ENCODE peak calls at places on chromosomes 2 and 18, in five cellular contexts. A is adrenal gland, X is stomach, K is left lung, S is left ventricle myocardium inferior. P is an unnamed sample. For H3K4me1, the result is how much of the 10 kb centered on the place peaks cover.

GRCh38 chr18:48835119-48835518 is 115.6 kb downstream of the SMAD7 start:
- DNase-seq in K (no peak), X (no peak), A (peak), S (no peak), P (peak)

GRCh38 chr18:13371689-13372404 is 153.3 kb downstream of the LDLRAD4 start:
- DNase-seq in K (no peak), X (no peak), S (no peak), A (no peak), P (no peak)

GRCh38 chr2:162153608-162154224 is 1.7 kb upstream of the GCG start:
- DNase-seq in X (peak), S (no peak), A (no peak), K (peak), P (peak)

GRCh38 chr2:200127852-200128251 is 172.5 kb downstream of the MAIP1 start:
- DNase-seq in A (no peak), X (no peak), K (no peak), S (no peak), P (no peak)

GRCh38 chr2:241237949-241238371 is 49.5 kb downstream of the ANO7 start:
- DNase-seq in S (no peak), X (no peak), K (no peak), A (no peak), P (no peak)

GRCh38 chr2:212939777-212940531 is 211.5 kb downstream of the IKZF2 start:
- DNase-seq in S (no peak), K (peak), A (no peak), X (peak), P (peak)

GRCh38 chr2:63052411-63053234 is 2.0 kb downstream of the OTX1 start:
- DNase-seq in A (no peak), X (no peak), S (no peak), K (no peak), P (no peak)

GRCh38 chr2:172437419-172438063 is 10.2 kb downstream of the ITGA6 start:
- DNase-seq in X (no peak), K (no peak), S (no peak), A (no peak), P (no peak)

GRCh38 chr2:43184339-43184895 is 42.0 kb downstream of the ZFP36L2 start:
- DNase-seq in K (no peak), X (no peak), A (no peak), S (no peak), P (no peak)

GRCh38 chr2:216633616-216634316 is 546 bp downstream of the IGFBP2 start:
- DNase-seq in K (no peak), X (peak), S (no peak), A (no peak), P (no peak)

GRCh38 chr2:96065381-96065930 is 30.7 kb upstream of the GPAT2 start:
- DNase-seq in A (no peak), X (no peak), S (peak), K (no peak), P (no peak)

GRCh38 chr18:2891526-2892431 is 45.0 kb downstream of the EMILIN2 start:
- DNase-seq in A (no peak), S (no peak), X (no peak), K (no peak), P (no peak)

GRCh38 chr2:42906557-42907380 is 114.4 kb upstream of the HAAO start:
- DNase-seq in A (no peak), K (no peak), X (peak), S (peak), P (no peak)

GRCh38 chr2:71187589-71187988 is 39.3 kb downstream of the PAIP2B start:
- DNase-seq in S (no peak), K (no peak), A (no peak), X (no peak), P (no peak)

GRCh38 chr2:197857708-197858107 is 53.3 kb downstream of the PLCL1 start:
- DNase-seq in A (no peak), X (no peak), K (no peak), S (no peak), P (no peak)

GRCh38 chr18:50734886-50735285 is 84.9 kb downstream of the MRO start:
- DNase-seq in A (no peak), X (no peak), K (no peak), S (no peak), P (no peak)

GRCh38 chr2:229348135-229348534 is 77.0 kb upstream of the PID1 start:
- DNase-seq in S (no peak), K (no peak), X (no peak), A (no peak), P (no peak)

GRCh38 chr18:76445741-76446232 is 49.3 kb downstream of the ZNF516 start:
- DNase-seq in X (no peak), A (peak), K (no peak), S (no peak), P (peak)

GRCh38 chr2:197869501-197870111 is 65.2 kb downstream of the PLCL1 start:
- DNase-seq in A (no peak), K (no peak), S (no peak), X (no peak), P (no peak)

GRCh38 chr2:98297817-98298684 is 48.2 kb upstream of the CNGA3 start:
- DNase-seq in S (no peak), A (no peak), X (no peak), K (no peak), P (no peak)

GRCh38 chr2:127425540-127426490 is 7.6 kb downstream of the PROC start:
- DNase-seq in S (no peak), A (no peak), X (no peak), K (no peak), P (no peak)

GRCh38 chr2:152407204-152407721 is 72.3 kb downstream of the FMNL2 start:
- DNase-seq in X (no peak), K (peak), S (peak), A (peak), P (no peak)

GRCh38 chr18:25168011-25168410 is 184.0 kb downstream of the ZNF521 start:
- DNase-seq in X (no peak), S (no peak), K (no peak), A (no peak), P (no peak)

GRCh38 chr18:6118080-6118479 is 222.8 kb upstream of the TMEM200C start:
- DNase-seq in S (no peak), X (no peak), K (no peak), A (no peak), P (no peak)

GRCh38 chr2:96872591-96873349 is 2.9 kb upstream of the SEMA4C start:
- DNase-seq in K (no peak), A (no peak), S (no peak), X (no peak), P (no peak)

GRCh38 chr2:38428940-38429339 is 51.9 kb upstream of the ATL2 start:
- DNase-seq in A (no peak), S (no peak), X (no peak), K (no peak), P (no peak)

DNA sequence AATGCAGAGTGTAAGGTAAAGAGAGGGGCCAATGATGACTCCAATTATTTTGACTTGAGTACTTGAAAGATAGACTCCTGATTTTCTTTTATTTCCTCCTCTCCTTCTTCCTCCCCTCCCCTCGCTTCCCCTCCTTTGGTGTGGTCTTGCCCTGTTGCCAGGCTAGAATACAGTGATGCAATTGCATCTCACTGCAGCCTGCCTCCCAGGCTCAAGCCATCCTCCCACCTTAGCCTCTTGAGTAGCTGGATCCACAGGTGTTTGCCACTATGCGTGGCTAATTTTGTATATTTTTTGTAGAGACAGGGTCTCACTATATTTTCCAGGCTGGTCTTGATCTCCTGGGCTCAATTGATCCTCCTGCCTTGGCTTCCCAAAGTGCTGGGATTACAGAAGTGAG is 2.3 kb downstream of the DGUOK start:
- DNase-seq in S (no peak), K (no peak), X (no peak), A (no peak), P (no peak)
- H3K4me1 ChIP-seq in S (half or more), K (under half), X (half or more), A (half or more), P (under half)

GRCh38 chr2:28413152-28413895 is 20.7 kb downstream of the FOSL2 start:
- DNase-seq in K (peak), A (peak), X (no peak), S (peak), P (no peak)
- H3K27ac ChIP-seq in K (no peak), A (peak), X (peak), S (peak), P (no peak)

GRCh38 chr18:58192519-58192918 is 148.5 kb downstream of the NEDD4L start:
- DNase-seq in A (no peak), S (no peak), K (no peak), X (no peak), P (no peak)
- H3K4me1 ChIP-seq in A (under half), S (under half), K (under half), X (under half), P (under half)

GRCh38 chr2:54806975-54807374 is 83.5 kb downstream of the EML6 start:
- DNase-seq in A (no peak), S (no peak), X (no peak), K (no peak), P (no peak)

GRCh38 chr2:54808642-54809041 is 85.2 kb downstream of the EML6 start:
- DNase-seq in X (no peak), K (no peak), S (no peak), A (no peak), P (no peak)

GRCh38 chr2:54801422-54801821 is 78.0 kb downstream of the EML6 start:
- DNase-seq in S (no peak), K (no peak), X (no peak), A (no peak), P (no peak)

GRCh38 chr2:54803783-54804758 is 80.6 kb downstream of the EML6 start:
- DNase-seq in X (no peak), A (no peak), S (no peak), K (no peak), P (no peak)

DNA sequence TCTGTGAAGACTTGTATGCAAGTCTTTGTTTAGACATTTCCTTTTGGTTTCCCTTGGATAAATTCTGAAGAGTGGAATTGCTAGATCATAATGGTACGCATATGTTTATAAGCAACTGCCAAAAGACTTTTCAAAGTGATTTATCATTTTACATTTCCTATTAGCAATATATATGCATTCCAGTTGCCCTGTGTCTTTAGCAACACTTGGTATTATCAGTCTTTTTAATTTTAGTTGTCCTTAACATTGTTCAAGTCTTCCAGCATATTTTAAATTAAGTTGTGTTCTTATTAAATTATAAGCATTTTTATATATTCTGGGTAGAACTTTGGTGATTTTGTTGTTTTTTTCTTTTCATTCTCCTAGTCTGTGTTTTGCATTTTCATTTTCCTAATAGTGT is 81.8 kb downstream of the EML6 start:
- DNase-seq in X (no peak), K (no peak), S (no peak), A (no peak), P (no peak)
- H3K27ac ChIP-seq in X (no peak), K (no peak), S (no peak), A (no peak), P (no peak)

GRCh38 chr2:554444-554843 is 122.8 kb downstream of the TMEM18 start:
- DNase-seq in X (no peak), S (no peak), A (no peak), K (no peak), P (no peak)
- H3K4me1 ChIP-seq in X (under half), S (under half), A (under half), K (under half), P (under half)